ENCODE peak calls at places on chromosomes 2 and 18, in eight cellular contexts. C is progenitor cell of endocrine pancreas, M is spleen, H is brain microvascular endothelial cell, A is thyroid gland, K is HFFc6, Z is right lobe of liver, U is foreskin fibroblast. R is an unnamed sample.

GRCh38 chr2:177606636-177607035 is 214.1 kb downstream of the AGPS start:
- DNase-seq in C (no peak), M (no peak), H (peak; percentile 52), A (no peak), K (peak; percentile 19), Z (no peak), U (peak; percentile 37), R (no peak)

GRCh38 chr2:66362651-66363050 is 72.3 kb upstream of the MEIS1 start:
- DNase-seq in C (no peak), M (no peak), H (no peak), A (no peak), K (no peak), Z (no peak), U (no peak), R (no peak)

GRCh38 chr2:202196727-202197126 is 41.7 kb downstream of the SUMO1 start:
- DNase-seq in C (no peak), M (no peak), H (no peak), A (no peak), K (no peak), Z (no peak), U (no peak), R (no peak)

GRCh38 chr2:200034816-200035215 is 79.4 kb downstream of the MAIP1 start:
- DNase-seq in C (no peak), M (no peak), H (no peak), A (no peak), K (no peak), Z (no peak), U (no peak), R (no peak)

GRCh38 chr2:181574321-181574720 is 82.6 kb downstream of the CERKL start:
- DNase-seq in C (no peak), M (no peak), H (no peak), A (no peak), K (no peak), Z (no peak), U (no peak), R (no peak)

GRCh38 chr2:143357956-143358355 is 228.7 kb downstream of the ARHGAP15 start:
- DNase-seq in C (no peak), M (no peak), H (no peak), A (no peak), K (no peak), Z (no peak), U (no peak), R (no peak)

GRCh38 chr2:195313976-195314375 is 343.1 kb upstream of the SLC39A10 start:
- DNase-seq in C (no peak), M (no peak), H (no peak), A (no peak), K (no peak), Z (no peak), U (no peak), R (no peak)

GRCh38 chr2:236454076-236454475 is 115.5 kb upstream of the ACKR3 start:
- DNase-seq in C (no peak), M (no peak), H (no peak), A (no peak), K (no peak), Z (no peak), U (no peak), R (no peak)

GRCh38 chr2:85133751-85134254 is 611 bp downstream of the TCF7L1 start:
- DNase-seq in C (peak; percentile 41), M (peak; percentile 79), H (no peak), A (peak; percentile 66), K (peak; percentile 15), Z (peak; percentile 53), U (no peak), R (no peak)

GRCh38 chr2:227312579-227312978 is 12.5 kb upstream of the MFF start:
- DNase-seq in C (no peak), M (no peak), H (no peak), A (no peak), K (no peak), Z (no peak), U (no peak), R (no peak)

GRCh38 chr2:25684577-25684976 is 11.2 kb upstream of the DTNB start:
- DNase-seq in C (no peak), M (peak; percentile 21), H (no peak), A (no peak), K (no peak), Z (no peak), U (no peak), R (no peak)

GRCh38 chr2:73930386-73930785 is 3.7 kb downstream of the DGUOK start:
- DNase-seq in C (no peak), M (no peak), H (no peak), A (no peak), K (no peak), Z (no peak), U (no peak), R (no peak)

GRCh38 chr2:20674974-20675679 is 8.2 kb downstream of the GDF7 start:
- DNase-seq in C (no peak), M (no peak), H (peak; percentile 78), A (no peak), K (peak; percentile 66), Z (no peak), U (peak; percentile 85), R (peak; percentile 37)

GRCh38 chr18:845152-845819 is 33.2 kb upstream of the YES1 start:
- DNase-seq in C (no peak), M (no peak), H (peak; percentile 34), A (no peak), K (peak; percentile 47), Z (no peak), U (peak; percentile 84), R (no peak)

GRCh38 chr2:883260-884026 is 67.2 kb upstream of the SNTG2 start:
- DNase-seq in C (peak; percentile 3), M (no peak), H (no peak), A (no peak), K (no peak), Z (no peak), U (no peak), R (no peak)

GRCh38 chr2:219596954-219597551 is 604 bp upstream of the STK11IP start:
- DNase-seq in C (no peak), M (no peak), H (peak; percentile 18), A (no peak), K (no peak), Z (no peak), U (no peak), R (no peak)

GRCh38 chr2:127577973-127578372 is 42.5 kb downstream of the MYO7B start:
- DNase-seq in C (no peak), M (peak; percentile 85), H (no peak), A (no peak), K (no peak), Z (no peak), U (no peak), R (no peak)

GRCh38 chr2:112121682-112122254 is 16.4 kb upstream of the FBLN7 start:
- DNase-seq in C (no peak), M (no peak), H (peak; percentile 40), A (peak; percentile 49), K (peak; percentile 51), Z (no peak), U (peak; percentile 20), R (no peak)

GRCh38 chr2:23499419-23499818 is 114.4 kb downstream of the KLHL29 start:
- DNase-seq in C (no peak), M (no peak), H (no peak), A (no peak), K (no peak), Z (no peak), U (no peak), R (no peak)

GRCh38 chr18:50848038-50848437 is 28.2 kb upstream of the MRO start:
- DNase-seq in C (no peak), M (no peak), H (no peak), A (peak; percentile 62), K (no peak), Z (no peak), U (no peak), R (no peak)

DNA sequence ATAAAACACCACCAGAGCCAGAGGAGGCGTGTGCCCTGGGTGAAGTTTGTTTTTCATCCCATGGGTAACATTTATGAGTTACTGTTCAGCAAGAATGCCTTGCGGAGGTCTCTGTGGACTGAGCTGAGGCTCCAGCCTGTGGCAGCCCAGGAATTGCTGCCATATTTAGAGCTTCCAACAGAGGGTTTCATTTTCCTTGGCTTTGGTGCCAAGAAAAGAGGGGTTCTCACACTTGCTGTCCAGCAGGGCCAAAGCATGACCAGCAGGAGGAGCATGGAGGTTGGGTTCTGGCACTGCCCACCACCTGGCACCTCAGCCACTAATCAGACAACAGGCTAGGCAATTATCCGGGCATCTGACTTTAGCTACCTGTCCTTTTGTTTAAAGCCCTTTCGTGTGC is 36.7 kb downstream of the EPAS1 start:
- DNase-seq in C (no peak), M (no peak), H (no peak), A (no peak), K (no peak), Z (no peak), U (no peak), R (no peak)
- TF ChIP-seq CTCF in C (no peak), M (no peak), H (peak; percentile 58), A (no peak), K (peak; percentile 70), Z (peak; percentile 20), U (peak; percentile 23), R (no peak)

DNA sequence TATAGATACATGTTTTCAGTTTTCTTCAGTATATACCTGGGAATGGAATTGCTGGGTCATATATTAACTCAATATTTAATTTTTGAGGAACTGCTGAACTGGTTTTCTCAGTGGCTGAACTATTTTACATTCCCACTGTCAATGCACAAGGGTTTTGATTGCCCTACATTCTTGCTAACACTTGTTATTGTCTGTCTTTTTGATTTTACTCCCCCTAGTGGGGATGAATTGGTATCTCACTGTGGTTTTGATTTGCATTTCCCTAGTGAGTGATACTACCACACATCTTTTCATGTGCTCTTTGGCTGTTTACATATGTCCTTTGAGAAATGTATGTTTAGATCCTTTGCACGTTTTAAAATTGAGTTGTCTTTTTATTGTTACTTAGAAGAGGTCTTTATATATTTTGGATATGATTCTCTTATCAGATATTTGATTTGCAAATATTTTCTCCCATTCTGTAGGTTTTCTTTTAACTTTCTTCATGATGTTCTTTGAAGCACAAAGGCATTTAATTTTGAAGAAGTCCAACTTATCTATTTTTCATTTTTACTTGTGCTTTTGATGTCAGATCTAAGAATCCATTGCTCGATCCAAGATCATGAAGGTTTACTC is 36.2 kb downstream of the ASB1 start:
- DNase-seq in C (no peak), M (no peak), H (peak; percentile 56), A (no peak), K (peak; percentile 65), Z (no peak), U (peak; percentile 32), R (no peak)
- TF ChIP-seq CTCF in C (peak; percentile 73), M (peak; percentile 63), H (peak; percentile 48), A (peak; percentile 59), K (peak; percentile 93), Z (peak; percentile 75), U (peak; percentile 53), R (peak; percentile 33)

DNA sequence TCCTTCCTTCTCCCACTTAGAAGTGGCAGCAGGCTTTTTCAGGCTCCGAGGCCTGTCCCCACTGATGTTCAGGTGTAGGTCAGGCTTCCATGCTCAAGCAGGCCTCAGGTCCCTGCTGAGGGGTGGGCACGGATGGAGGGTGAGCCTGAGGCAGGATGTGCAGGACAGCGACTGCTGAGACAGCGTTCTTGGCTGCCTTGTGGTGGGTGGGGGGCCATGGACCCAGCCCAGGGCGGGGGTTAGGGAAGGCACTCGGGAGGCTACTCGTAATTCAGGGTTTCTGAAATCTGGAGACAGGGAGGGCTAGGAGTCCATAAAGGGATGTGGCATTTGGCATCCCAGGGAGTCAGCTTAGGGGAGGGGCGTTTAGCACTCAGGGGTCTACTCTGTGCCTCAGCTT is 30.3 kb downstream of the COLEC11 start:
- DNase-seq in C (no peak), M (peak; percentile 49), H (no peak), A (no peak), K (no peak), Z (no peak), U (no peak), R (no peak)
- TF ChIP-seq CTCF in C (no peak), M (no peak), H (no peak), A (no peak), K (no peak), Z (no peak), U (no peak), R (no peak)

GRCh38 chr2:11543337-11544216 is 9.7 kb downstream of the GREB1 start:
- DNase-seq in C (no peak), M (no peak), H (no peak), A (no peak), K (no peak), Z (no peak), U (no peak), R (no peak)
- TF ChIP-seq CTCF in C (peak; percentile 17), M (no peak), H (peak; percentile 5), A (no peak), K (peak; percentile 21), Z (no peak), U (no peak), R (no peak)